ENCODE peak calls at places on chromosome 21, in five cellular contexts. G, U, A, P and M are unnamed samples.

GRCh38 chr21:45326169-45326833 is 38.6 kb upstream of the POFUT2 start:
- DNase-seq in G (no peak), U (no peak), A (peak), P (no peak), M (no peak)

GRCh38 chr21:45465105-45465504 is 60.1 kb downstream of the COL18A1 start:
- DNase-seq in G (no peak), U (no peak), A (no peak), P (peak), M (no peak)

GRCh38 chr21:14842641-14843040 is 222.2 kb downstream of the NRIP1 start:
- DNase-seq in G (no peak), U (no peak), A (no peak), P (no peak), M (no peak)

GRCh38 chr21:45014747-45015468 is 59.5 kb upstream of the ADARB1 start:
- DNase-seq in G (no peak), U (no peak), A (no peak), P (no peak), M (no peak)

GRCh38 chr21:20110368-20110767 is 887.8 kb upstream of the NCAM2 start:
- DNase-seq in G (no peak), U (no peak), A (no peak), P (no peak), M (no peak)

GRCh38 chr21:45593162-45594022 is 50.1 kb upstream of the PCBP3 start:
- DNase-seq in G (no peak), U (no peak), A (no peak), P (no peak), M (no peak)

GRCh38 chr21:45869121-45870007 is 112.2 kb upstream of the COL6A1 start:
- DNase-seq in G (no peak), U (peak), A (peak), P (no peak), M (no peak)

GRCh38 chr21:17925900-17926299 is 106.7 kb upstream of the C21orf91 start:
- DNase-seq in G (peak), U (no peak), A (peak), P (peak), M (no peak)

GRCh38 chr21:15749045-15749867 is 19.5 kb downstream of the USP25 start:
- DNase-seq in G (peak), U (no peak), A (peak), P (no peak), M (no peak)

GRCh38 chr21:45427331-45428271 is 22.6 kb downstream of the COL18A1 start:
- DNase-seq in G (peak), U (peak), A (peak), P (no peak), M (no peak)

GRCh38 chr21:42809577-42810440 is 69.5 kb downstream of the WDR4 start:
- DNase-seq in G (no peak), U (no peak), A (no peak), P (no peak), M (no peak)

GRCh38 chr21:45183852-45184251 is 103.8 kb downstream of the POFUT2 start:
- DNase-seq in G (no peak), U (no peak), A (no peak), P (no peak), M (no peak)

GRCh38 chr21:25031750-25032149 is 575.5 kb downstream of the MRPL39 start:
- DNase-seq in G (no peak), U (no peak), A (no peak), P (no peak), M (no peak)

GRCh38 chr21:40842197-40842552 is 4.8 kb downstream of the DSCAM start:
- DNase-seq in G (no peak), U (no peak), A (no peak), P (no peak), M (no peak)
- H3K4me3 ChIP-seq in G (no peak), U (no peak), A (no peak), P (peak), M (no peak)

GRCh38 chr21:27796106-27796505 is 829.2 kb upstream of the ADAMTS5 start:
- DNase-seq in G (no peak), U (no peak), A (peak), P (no peak), M (no peak)
- TF ChIP-seq CTCF in G (no peak), U (no peak), A (no peak), P (no peak), M (no peak)

GRCh38 chr21:43986544-43987451 is 25.3 kb upstream of the TRAPPC10 start:
- DNase-seq in G (no peak), U (no peak), A (no peak), P (no peak), M (no peak)
- H3K4me3 ChIP-seq in G (no peak), U (no peak), A (no peak), P (no peak), M (no peak)

GRCh38 chr21:32415999-32416398 is 3.5 kb downstream of the EVA1C start:
- DNase-seq in G (no peak), U (no peak), A (peak), P (no peak), M (no peak)

GRCh38 chr21:32415451-32415850 is 2.9 kb downstream of the EVA1C start:
- DNase-seq in G (no peak), U (no peak), A (no peak), P (no peak), M (no peak)

GRCh38 chr21:32413697-32414578 is 1.4 kb downstream of the EVA1C start:
- DNase-seq in G (peak), U (no peak), A (peak), P (no peak), M (no peak)

GRCh38 chr21:32412998-32413504 is 545 bp downstream of the EVA1C start:
- DNase-seq in G (peak), U (no peak), A (peak), P (no peak), M (no peak)

GRCh38 chr21:32414579-32415358 is 2.3 kb downstream of the EVA1C start:
- DNase-seq in G (peak), U (no peak), A (peak), P (no peak), M (no peak)
- TF ChIP-seq CTCF in G (peak), U (peak), A (peak), P (no peak), M (no peak)

GRCh38 chr21:38297871-38298270 is 41.1 kb downstream of the KCNJ15 start:
- DNase-seq in G (no peak), U (no peak), A (no peak), P (no peak), M (no peak)

GRCh38 chr21:38300180-38300579 is 43.4 kb downstream of the KCNJ15 start:
- DNase-seq in G (no peak), U (no peak), A (no peak), P (peak), M (no peak)

GRCh38 chr21:38301321-38302214 is 44.8 kb downstream of the KCNJ15 start:
- DNase-seq in G (peak), U (no peak), A (no peak), P (no peak), M (no peak)

GRCh38 chr21:38298833-38299232 is 42.0 kb downstream of the KCNJ15 start:
- DNase-seq in G (no peak), U (no peak), A (no peak), P (no peak), M (no peak)

GRCh38 chr21:38299651-38300050 is 42.9 kb downstream of the KCNJ15 start:
- DNase-seq in G (no peak), U (no peak), A (no peak), P (no peak), M (no peak)
- H3K4me3 ChIP-seq in G (no peak), U (no peak), A (no peak), P (no peak), M (no peak)

DNA sequence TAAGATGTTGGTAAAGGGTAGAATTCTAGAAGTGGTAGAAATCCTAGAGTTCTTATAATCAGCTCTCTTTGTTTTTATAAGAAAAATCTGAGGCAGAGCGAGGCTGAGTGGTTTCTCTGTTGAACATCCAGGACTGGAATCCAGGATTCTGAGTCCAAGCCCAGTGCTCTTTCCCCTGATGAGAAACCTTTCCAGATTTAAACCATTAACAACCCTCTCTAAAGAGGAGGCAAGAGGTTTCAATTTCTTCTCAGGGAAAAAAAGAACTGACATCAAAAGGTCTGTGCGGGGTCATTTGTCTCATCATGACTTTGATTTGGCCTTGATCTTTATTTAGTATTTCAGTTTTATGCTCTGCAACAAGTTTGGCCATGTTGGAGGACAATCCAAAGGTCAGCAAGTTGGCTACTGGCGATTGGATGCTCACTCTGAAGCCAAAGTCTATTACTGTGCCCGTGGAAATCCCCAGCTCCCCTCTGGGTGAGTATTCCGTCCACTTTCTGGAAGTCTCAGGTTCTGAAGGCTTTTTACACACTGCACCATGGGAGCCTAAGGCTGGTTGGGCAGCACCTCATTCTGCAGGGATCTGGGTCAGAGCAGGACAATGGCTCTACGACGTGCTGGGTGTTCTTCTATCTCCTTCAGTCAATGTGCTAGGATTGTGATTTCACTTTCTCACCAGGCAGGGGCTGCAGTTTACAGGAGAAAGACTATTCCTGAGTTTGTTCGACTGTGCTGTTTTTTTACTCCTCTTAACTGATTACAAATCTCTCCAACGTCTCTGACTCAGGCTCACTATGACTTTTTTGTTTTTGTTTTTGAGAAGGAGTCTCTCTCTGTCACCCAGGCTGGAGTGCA is 18.9 kb upstream of the CCT8 start:
- DNase-seq in G (peak), U (peak), A (peak), P (no peak), M (no peak)
- TF ChIP-seq CTCF in G (no peak), U (peak), A (peak), P (no peak), M (no peak)

GRCh38 chr21:34874689-34875513 is 174.2 kb downstream of the RUNX1 start:
- DNase-seq in G (peak), U (no peak), A (no peak), P (peak), M (no peak)
- H3K4me3 ChIP-seq in G (no peak), U (no peak), A (no peak), P (peak), M (peak)

GRCh38 chr21:36664678-36665022 is 34.3 kb upstream of the SIM2 start:
- DNase-seq in G (no peak), U (no peak), A (no peak), P (no peak), M (no peak)

GRCh38 chr21:36657999-36658398 is 40.9 kb upstream of the SIM2 start:
- DNase-seq in G (no peak), U (no peak), A (no peak), P (no peak), M (no peak)

GRCh38 chr21:36658926-36659325 is 40.0 kb upstream of the SIM2 start:
- DNase-seq in G (no peak), U (no peak), A (no peak), P (no peak), M (no peak)

GRCh38 chr21:36663033-36663855 is 35.7 kb upstream of the SIM2 start:
- DNase-seq in G (no peak), U (no peak), A (peak), P (no peak), M (no peak)

GRCh38 chr21:36661511-36662309 is 37.2 kb upstream of the SIM2 start:
- DNase-seq in G (peak), U (peak), A (peak), P (no peak), M (no peak)
- TF ChIP-seq CTCF in G (peak), U (peak), A (peak), P (no peak), M (peak)